ENCODE peak calls at places on chromosomes 6 and 20, in seven cellular contexts. V is cardiac fibroblast, W is NCI-H1930, E is SK-MEL-5, G is foreskin fibroblast, Q is mammary epithelial cell, R is heart left ventricle. I is an unnamed sample.

GRCh38 chr6:47772359-47772758 is 9.5 kb upstream of the OPN5 start:
- DNase-seq in Q (no peak), E (no peak), R (no peak), V (no peak), W (no peak), G (no peak), I (no peak)

GRCh38 chr6:136401749-136402148 is 112.1 kb upstream of the BCLAF1 start:
- DNase-seq in W (no peak), G (peak; percentile 63), R (no peak), E (no peak), V (no peak), Q (peak; percentile 32), I (no peak)

GRCh38 chr6:127266892-127267741 is 453 bp downstream of the RNF146 start:
- DNase-seq in G (peak; percentile 77), Q (peak; percentile 56), R (no peak), E (peak; percentile 59), W (no peak), V (peak; percentile 59), I (no peak)

GRCh38 chr20:36819662-36820061 is 46.1 kb upstream of the DSN1 start:
- DNase-seq in R (no peak), V (no peak), G (no peak), E (no peak), W (no peak), Q (no peak), I (no peak)

GRCh38 chr6:39228992-39229767 is at the start of gene KCNK5:
- DNase-seq in G (peak; percentile 71), R (peak; percentile 75), V (peak; percentile 38), W (peak; percentile 73), Q (peak; percentile 44), E (peak; percentile 73), I (peak; percentile 82)

GRCh38 chr6:87817226-87817625 is 115.2 kb upstream of the AKIRIN2 start:
- DNase-seq in W (no peak), V (no peak), G (peak; percentile 10), Q (no peak), R (no peak), E (no peak), I (no peak)

GRCh38 chr6:139777202-139777970 is 402.9 kb upstream of the CITED2 start:
- DNase-seq in Q (no peak), E (no peak), W (no peak), R (no peak), G (no peak), V (no peak), I (no peak)

GRCh38 chr6:102631921-102632320 is 1238.4 kb downstream of the GRIK2 start:
- DNase-seq in R (no peak), E (no peak), V (no peak), Q (no peak), W (no peak), G (no peak), I (no peak)

GRCh38 chr20:49394264-49394663 is 88.2 kb downstream of the KCNB1 start:
- DNase-seq in V (peak; percentile 9), W (no peak), E (no peak), Q (no peak), R (no peak), G (no peak), I (no peak)

GRCh38 chr20:64278319-64278681 is 22.8 kb downstream of the PCMTD2 start:
- DNase-seq in G (no peak), Q (no peak), V (no peak), R (no peak), E (no peak), W (no peak), I (no peak)

GRCh38 chr20:36447101-36447500 is 94.2 kb upstream of the MYL9 start:
- DNase-seq in R (no peak), G (no peak), V (no peak), W (no peak), E (no peak), Q (peak; percentile 42), I (no peak)

GRCh38 chr6:146909376-146909775 is 294.8 kb upstream of the STXBP5 start:
- DNase-seq in Q (no peak), R (no peak), E (no peak), W (no peak), G (no peak), V (no peak), I (no peak)

GRCh38 chr20:20977786-20978185 is 128.4 kb downstream of the LINC00237 start:
- DNase-seq in V (no peak), E (no peak), W (no peak), G (no peak), R (no peak), Q (no peak), I (no peak)

GRCh38 chr6:3163248-3163594 is 5.9 kb upstream of the TUBB2A start:
- DNase-seq in R (no peak), Q (no peak), E (no peak), W (no peak), G (no peak), V (no peak), I (no peak)

GRCh38 chr20:60214901-60215522 is 256.8 kb downstream of the CDH26 start:
- DNase-seq in V (no peak), W (no peak), Q (peak; percentile 30), E (no peak), G (peak; percentile 18), R (no peak), I (no peak)

GRCh38 chr20:63356931-63357879 is 3.9 kb downstream of the CHRNA4 start:
- DNase-seq in G (no peak), V (no peak), R (no peak), W (no peak), E (no peak), Q (no peak), I (no peak)

GRCh38 chr6:170172406-170172805 is 118.5 kb downstream of the DLL1 start:
- DNase-seq in W (no peak), Q (no peak), V (no peak), E (no peak), G (no peak), R (no peak), I (no peak)

GRCh38 chr6:15876406-15876805 is 213.6 kb upstream of the DTNBP1 start:
- DNase-seq in Q (peak; percentile 78), W (no peak), V (peak; percentile 38), R (no peak), G (peak; percentile 80), E (no peak), I (no peak)

GRCh38 chr20:38395165-38395564 is 40.0 kb downstream of the SNHG17 start:
- DNase-seq in V (peak; percentile 65), G (no peak), R (no peak), E (no peak), W (no peak), Q (no peak), I (peak; percentile 32)

GRCh38 chr6:157459327-157459726 is 78.3 kb downstream of the ZDHHC14 start:
- DNase-seq in R (no peak), E (no peak), Q (no peak), V (no peak), W (no peak), G (no peak), I (no peak)

GRCh38 chr6:116564921-116565872 is 6.1 kb upstream of the RWDD1 start:
- DNase-seq in Q (no peak), R (peak; percentile 42), W (no peak), E (no peak), V (peak; percentile 20), G (peak; percentile 55), I (no peak)

I was measured in MG63.